ENCODE peak calls at places on chromosomes 4 and X, in five cellular contexts. L, K, Y, I and V are unnamed samples.

GRCh38 chr4:77177196-77177595 is 20.2 kb downstream of the CCNG2 start:
- DNase-seq in L (no peak), K (no peak), Y (peak; percentile 50), I (no peak), V (no peak)

GRCh38 chr4:10033191-10033881 is 12.0 kb upstream of the SLC2A9 start:
- DNase-seq in L (no peak), K (no peak), Y (peak; percentile 51), I (no peak), V (no peak)

GRCh38 chr4:3399277-3400194 is 42.2 kb upstream of the HGFAC start:
- DNase-seq in L (no peak), K (no peak), Y (no peak), I (no peak), V (no peak)

GRCh38 chr4:19883841-19884240 is 367.9 kb upstream of the SLIT2 start:
- DNase-seq in L (no peak), K (no peak), Y (no peak), I (no peak), V (no peak)

GRCh38 chrX:17072726-17073125 is 126.3 kb downstream of the REPS2 start:
- DNase-seq in L (no peak), K (no peak), Y (no peak), I (peak; percentile 26), V (no peak)

GRCh38 chr4:29581469-29581868 is 1138.7 kb upstream of the PCDH7 start:
- DNase-seq in L (no peak), K (peak; percentile 51), Y (no peak), I (peak; percentile 31), V (peak; percentile 7)

GRCh38 chr4:157896726-157897125 is 276.1 kb downstream of the GASK1B start:
- DNase-seq in L (no peak), K (no peak), Y (no peak), I (no peak), V (no peak)

GRCh38 chr4:32142075-32142474 is 1421.9 kb downstream of the PCDH7 start:
- DNase-seq in L (no peak), K (no peak), Y (no peak), I (no peak), V (no peak)

GRCh38 chr4:78704981-78705757 is 71.0 kb upstream of the BMP2K start:
- DNase-seq in L (no peak), K (no peak), Y (no peak), I (no peak), V (no peak)

GRCh38 chr4:24470681-24471622 is 113.4 kb downstream of the DHX15 start:
- DNase-seq in L (no peak), K (peak; percentile 78), Y (peak; percentile 78), I (peak; percentile 58), V (no peak)

GRCh38 chrX:119398974-119399771 is at the start of gene SLC25A43:
- DNase-seq in L (peak; percentile 5), K (peak; percentile 74), Y (peak; percentile 71), I (peak; percentile 53), V (no peak)

GRCh38 chrX:44873415-44874270 is 655 bp downstream of the KDM6A start:
- DNase-seq in L (peak; percentile 40), K (peak; percentile 85), Y (peak; percentile 66), I (peak; percentile 59), V (peak; percentile 63)

GRCh38 chrX:153490217-153490616 is 4.6 kb upstream of the BGN start:
- DNase-seq in L (no peak), K (no peak), Y (no peak), I (no peak), V (no peak)

GRCh38 chr4:110953898-110954297 is 331.0 kb upstream of the PITX2 start:
- DNase-seq in L (no peak), K (no peak), Y (no peak), I (no peak), V (no peak)

GRCh38 chr4:17103231-17103630 is 204.8 kb upstream of the LDB2 start:
- DNase-seq in L (no peak), K (no peak), Y (no peak), I (no peak), V (no peak)

GRCh38 chr4:8601556-8601955 is 9.0 kb downstream of the CPZ start:
- DNase-seq in L (no peak), K (peak; percentile 31), Y (no peak), I (no peak), V (no peak)

GRCh38 chr4:98568896-98569663 is 89.3 kb downstream of the TSPAN5 start:
- DNase-seq in L (no peak), K (no peak), Y (no peak), I (no peak), V (no peak)

GRCh38 chr4:98564847-98565246 is 93.6 kb downstream of the TSPAN5 start:
- DNase-seq in L (no peak), K (no peak), Y (peak; percentile 63), I (no peak), V (no peak)

GRCh38 chr4:98567611-98568010 is 90.8 kb downstream of the TSPAN5 start:
- DNase-seq in L (no peak), K (no peak), Y (no peak), I (no peak), V (no peak)

GRCh38 chr4:98566491-98567008 is 91.9 kb downstream of the TSPAN5 start:
- DNase-seq in L (no peak), K (no peak), Y (peak; percentile 94), I (no peak), V (peak; percentile 28)

GRCh38 chr4:98565646-98566403 is 92.6 kb downstream of the TSPAN5 start:
- DNase-seq in L (no peak), K (no peak), Y (no peak), I (no peak), V (no peak)
- H3K27ac ChIP-seq in L (no peak overlapping the region), K (no peak overlapping the region), Y (peak overlapping the region; percentile 69), I (peak overlapping the region; percentile 63), V (peak overlapping the region; percentile 88)

GRCh38 chrX:41301438-41301824 is 32.5 kb upstream of the DDX3X start:
- DNase-seq in L (no peak), K (no peak), Y (no peak), I (no peak), V (no peak)

GRCh38 chrX:41300758-41301437 is 33.1 kb upstream of the DDX3X start:
- DNase-seq in L (no peak), K (no peak), Y (no peak), I (no peak), V (no peak)

GRCh38 chrX:41302293-41302868 is 31.6 kb upstream of the DDX3X start:
- DNase-seq in L (no peak), K (no peak), Y (peak; percentile 42), I (no peak), V (no peak)

GRCh38 chrX:41304178-41304577 is 29.8 kb upstream of the DDX3X start:
- DNase-seq in L (no peak), K (no peak), Y (peak; percentile 71), I (no peak), V (no peak)

GRCh38 chrX:41303013-41303412 is 30.9 kb upstream of the DDX3X start:
- DNase-seq in L (no peak), K (no peak), Y (no peak), I (no peak), V (no peak)
- H3K27ac ChIP-seq in L (no peak overlapping the region), K (no peak overlapping the region), Y (no peak overlapping the region), I (no peak overlapping the region), V (no peak overlapping the region)

GRCh38 chr4:12446237-12446636 is 1017.5 kb upstream of the HS3ST1 start:
- DNase-seq in L (no peak), K (peak; percentile 20), Y (no peak), I (no peak), V (no peak)

GRCh38 chr4:12446650-12447049 is 1018.0 kb upstream of the HS3ST1 start:
- DNase-seq in L (no peak), K (no peak), Y (no peak), I (no peak), V (no peak)

GRCh38 chr4:12439633-12440305 is 1011.1 kb upstream of the HS3ST1 start:
- DNase-seq in L (no peak), K (no peak), Y (no peak), I (no peak), V (no peak)

GRCh38 chr4:12445711-12446110 is 1017.0 kb upstream of the HS3ST1 start:
- DNase-seq in L (no peak), K (no peak), Y (no peak), I (no peak), V (no peak)
- H3K27ac ChIP-seq in L (no peak overlapping the region), K (no peak overlapping the region), Y (peak overlapping the region; percentile 8), I (no peak overlapping the region), V (no peak overlapping the region)

GRCh38 chr4:26235500-26235899 is 85.3 kb upstream of the RBPJ start:
- DNase-seq in L (no peak), K (peak; percentile 89), Y (no peak), I (peak; percentile 56), V (peak; percentile 34)

GRCh38 chr4:26238426-26238781 is 82.4 kb upstream of the RBPJ start:
- DNase-seq in L (no peak), K (no peak), Y (no peak), I (no peak), V (no peak)

GRCh38 chr4:26239796-26240195 is 81.0 kb upstream of the RBPJ start:
- DNase-seq in L (no peak), K (no peak), Y (no peak), I (no peak), V (no peak)

GRCh38 chr4:26238782-26239647 is 81.8 kb upstream of the RBPJ start:
- DNase-seq in L (no peak), K (no peak), Y (peak; percentile 65), I (no peak), V (peak; percentile 72)

DNA sequence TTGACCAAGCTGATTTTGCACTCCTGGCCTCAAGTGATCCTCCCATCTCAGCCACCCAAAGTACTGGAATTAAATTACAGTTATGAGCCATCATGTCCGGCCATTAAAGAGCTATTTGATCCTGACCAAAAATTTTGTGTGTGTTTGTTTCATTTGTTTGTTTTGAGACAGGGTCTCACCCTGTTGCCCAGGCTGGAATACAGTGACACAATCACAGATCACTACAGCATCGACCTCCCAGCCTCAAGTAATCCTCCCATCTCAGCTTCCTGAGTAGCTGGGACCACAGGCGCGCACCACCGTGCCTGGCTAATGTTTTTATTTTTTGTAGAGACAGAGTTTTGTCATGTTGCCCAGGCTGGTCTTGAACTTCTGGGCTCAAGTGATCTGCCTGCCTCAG is 82.9 kb upstream of the RBPJ start:
- DNase-seq in L (no peak), K (no peak), Y (no peak), I (no peak), V (no peak)
- H3K27ac ChIP-seq in L (no peak overlapping the region), K (no peak overlapping the region), Y (peak overlapping the region; percentile 85), I (no peak overlapping the region), V (peak overlapping the region; percentile 94)

GRCh38 chr4:6938758-6939201 is 29.2 kb downstream of the TBC1D14 start:
- DNase-seq in L (no peak), K (peak; percentile 75), Y (no peak), I (no peak), V (no peak)
- H3K27ac ChIP-seq in L (peak overlapping the region; percentile 40), K (no peak overlapping the region), Y (no peak overlapping the region), I (no peak overlapping the region), V (peak overlapping the region; percentile 42)

GRCh38 chr4:139559095-139559490 is 3.1 kb upstream of the SETD7 start:
- DNase-seq in L (no peak), K (peak; percentile 48), Y (no peak), I (no peak), V (no peak)

GRCh38 chr4:139557506-139558110 is 1.6 kb upstream of the SETD7 start:
- DNase-seq in L (no peak), K (no peak), Y (peak; percentile 78), I (no peak), V (no peak)

GRCh38 chr4:139560396-139561084 is 4.5 kb upstream of the SETD7 start:
- DNase-seq in L (no peak), K (no peak), Y (peak; percentile 81), I (peak; percentile 33), V (no peak)

GRCh38 chr4:139558235-139559094 is 2.4 kb upstream of the SETD7 start:
- DNase-seq in L (no peak), K (no peak), Y (no peak), I (no peak), V (no peak)

GRCh38 chr4:139559692-139560091 is 3.7 kb upstream of the SETD7 start:
- DNase-seq in L (no peak), K (no peak), Y (peak; percentile 66), I (no peak), V (no peak)
- H3K27ac ChIP-seq in L (peak overlapping the region; percentile 68), K (no peak overlapping the region), Y (no peak overlapping the region), I (peak overlapping the region; percentile 61), V (peak overlapping the region; percentile 32)